ENCODE peak calls at places on chromosomes 16 and 17, in ten cellular contexts. N is spleen, Y is psoas muscle, T is breast epithelium, P is ovary, R is cardiac muscle cell, Q is heart left ventricle, B is HCT116, L is PC-9, V is brain microvascular endothelial cell. U is an unnamed sample.

GRCh38 chr17:78114831-78115723 is 13.5 kb downstream of the TMC6 start:
- DNase-seq in N (peak), Y (no peak), T (no peak), P (no peak), R (no peak), Q (peak), B (no peak), L (no peak), V (no peak), U (no peak)

GRCh38 chr16:64211306-64211705 is 910.6 kb downstream of the CDH11 start:
- DNase-seq in N (no peak), Y (no peak), T (no peak), P (no peak), R (peak), Q (no peak), B (no peak), L (no peak), V (no peak), U (peak)

GRCh38 chr16:2819179-2819938 is 2.3 kb downstream of the PRSS21 start:
- DNase-seq in N (peak), Y (no peak), T (no peak), P (no peak), R (no peak), Q (no peak), B (no peak), L (no peak), V (no peak), U (no peak)

GRCh38 chr17:73343168-73343634 is 31.4 kb upstream of the CDC42EP4 start:
- DNase-seq in N (no peak), Y (peak), T (peak), P (peak), R (peak), Q (peak), B (no peak), L (no peak), V (peak), U (peak)

GRCh38 chr16:5069048-5069447 is 2.6 kb upstream of the ALG1 start:
- DNase-seq in N (no peak), Y (no peak), T (no peak), P (no peak), R (no peak), Q (no peak), B (no peak), L (no peak), V (no peak), U (no peak)

GRCh38 chr17:79676796-79677195 is 53.9 kb upstream of the ENPP7 start:
- DNase-seq in N (no peak), Y (no peak), T (no peak), P (no peak), R (no peak), Q (no peak), B (no peak), L (no peak), V (no peak), U (no peak)

GRCh38 chr17:77163001-77163400 is 22.2 kb downstream of the SEC14L1 start:
- DNase-seq in N (no peak), Y (no peak), T (no peak), P (no peak), R (peak), Q (no peak), B (no peak), L (no peak), V (no peak), U (peak)

GRCh38 chr17:33753452-33753851 is 460.4 kb upstream of the ASIC2 start:
- DNase-seq in N (no peak), Y (no peak), T (no peak), P (no peak), R (no peak), Q (no peak), B (no peak), L (no peak), V (no peak), U (no peak)

GRCh38 chr16:28192811-28193529 is 18.8 kb downstream of the XPO6 start:
- DNase-seq in N (peak), Y (no peak), T (no peak), P (no peak), R (no peak), Q (no peak), B (no peak), L (no peak), V (no peak), U (no peak)

GRCh38 chr16:49274936-49275730 is 6.5 kb downstream of the CBLN1 start:
- DNase-seq in N (no peak), Y (no peak), T (no peak), P (no peak), R (no peak), Q (no peak), B (no peak), L (no peak), V (no peak), U (no peak)

GRCh38 chr17:73255671-73256181 is 6.0 kb downstream of the CPSF4L start:
- DNase-seq in N (peak), Y (peak), T (no peak), P (peak), R (peak), Q (no peak), B (peak), L (peak), V (peak), U (peak)

GRCh38 chr17:78381601-78382168 is 3.2 kb downstream of the PGS1 start:
- DNase-seq in N (no peak), Y (no peak), T (no peak), P (no peak), R (no peak), Q (no peak), B (no peak), L (no peak), V (no peak), U (peak)

GRCh38 chr16:83968483-83968865 is 430 bp downstream of the NECAB2 start:
- DNase-seq in N (no peak), Y (no peak), T (no peak), P (no peak), R (no peak), Q (no peak), B (no peak), L (no peak), V (no peak), U (no peak)

GRCh38 chr16:62167551-62167950 is 131.3 kb upstream of the CDH8 start:
- DNase-seq in N (no peak), Y (no peak), T (no peak), P (no peak), R (no peak), Q (no peak), B (no peak), L (no peak), V (no peak), U (no peak)

GRCh38 chr16:783404-784161 is 4.6 kb downstream of the RPUSD1 start:
- DNase-seq in N (no peak), Y (peak), T (no peak), P (peak), R (peak), Q (peak), B (no peak), L (no peak), V (no peak), U (no peak)

GRCh38 chr17:28097901-28098300 is 55.4 kb downstream of the NLK start:
- DNase-seq in N (no peak), Y (no peak), T (no peak), P (no peak), R (no peak), Q (no peak), B (no peak), L (no peak), V (no peak), U (no peak)

GRCh38 chr17:49509588-49509917 is 14.5 kb downstream of the NGFR start:
- DNase-seq in N (no peak), Y (no peak), T (no peak), P (no peak), R (no peak), Q (no peak), B (no peak), L (no peak), V (no peak), U (no peak)

GRCh38 chr17:1267471-1267947 is 2.7 kb upstream of the BHLHA9 start:
- DNase-seq in N (no peak), Y (no peak), T (peak), P (peak), R (peak), Q (no peak), B (no peak), L (no peak), V (no peak), U (no peak)

GRCh38 chr17:63785556-63785955 is 11.6 kb downstream of the DDX42 start:
- DNase-seq in N (no peak), Y (no peak), T (no peak), P (no peak), R (peak), Q (no peak), B (no peak), L (peak), V (no peak), U (peak)

GRCh38 chr16:88366032-88366703 is 16.6 kb upstream of the ZNF469 start:
- DNase-seq in N (no peak), Y (no peak), T (no peak), P (no peak), R (no peak), Q (no peak), B (no peak), L (no peak), V (no peak), U (no peak)

GRCh38 chr16:86994651-86995171 is 322.5 kb downstream of the C16orf95 start:
- DNase-seq in N (no peak), Y (no peak), T (no peak), P (no peak), R (peak), Q (peak), B (no peak), L (no peak), V (peak), U (peak)
- H3K4me3 ChIP-seq in N (no peak), Y (no peak), T (no peak), P (no peak), R (no peak), Q (no peak), B (no peak), L (no peak), V (peak), U (peak)

DNA sequence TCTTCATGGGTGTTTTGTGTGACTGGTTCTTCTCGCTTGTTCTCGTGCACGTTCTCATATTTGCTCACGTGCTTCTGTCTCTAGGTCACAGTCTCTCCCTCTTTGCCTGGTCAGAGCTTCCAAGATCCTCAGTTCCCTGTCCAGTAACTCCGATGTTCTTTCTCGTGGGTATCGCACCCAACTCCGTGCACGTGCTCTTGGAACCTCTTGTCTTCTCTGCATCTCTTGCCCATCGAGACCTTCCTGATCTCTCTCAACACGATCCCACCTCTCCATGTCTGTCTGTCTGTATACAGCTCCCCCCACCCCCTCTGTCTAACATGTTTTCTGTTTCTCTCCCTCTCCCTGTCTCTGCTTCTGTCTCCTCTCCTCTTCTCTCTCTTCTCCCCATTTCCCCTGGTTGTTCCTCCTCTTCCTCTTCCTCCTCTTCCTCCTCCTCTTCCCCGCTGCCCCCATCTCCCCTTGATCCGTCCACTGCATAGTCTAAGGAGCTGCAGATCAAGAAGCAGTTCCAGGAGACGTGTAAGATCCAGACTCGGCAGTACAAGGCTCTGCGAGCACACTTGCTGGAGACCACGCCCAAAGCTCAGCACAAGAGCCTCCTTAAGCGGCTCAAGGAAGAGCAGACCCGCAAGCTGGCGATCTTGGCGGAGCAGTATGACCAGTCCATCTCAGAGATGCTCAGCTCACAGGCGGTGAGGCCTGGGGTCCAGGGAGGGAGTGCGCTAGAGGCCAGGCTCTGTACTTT is 6.1 kb downstream of the HIRIP3 start:
- DNase-seq in N (peak), Y (no peak), T (no peak), P (no peak), R (no peak), Q (no peak), B (no peak), L (no peak), V (no peak), U (no peak)
- TF ChIP-seq CTCF in N (no peak), Y (no peak), T (no peak), P (no peak), R (no peak), Q (no peak), B (no peak), L (no peak), V (no peak), U (no peak)

DNA sequence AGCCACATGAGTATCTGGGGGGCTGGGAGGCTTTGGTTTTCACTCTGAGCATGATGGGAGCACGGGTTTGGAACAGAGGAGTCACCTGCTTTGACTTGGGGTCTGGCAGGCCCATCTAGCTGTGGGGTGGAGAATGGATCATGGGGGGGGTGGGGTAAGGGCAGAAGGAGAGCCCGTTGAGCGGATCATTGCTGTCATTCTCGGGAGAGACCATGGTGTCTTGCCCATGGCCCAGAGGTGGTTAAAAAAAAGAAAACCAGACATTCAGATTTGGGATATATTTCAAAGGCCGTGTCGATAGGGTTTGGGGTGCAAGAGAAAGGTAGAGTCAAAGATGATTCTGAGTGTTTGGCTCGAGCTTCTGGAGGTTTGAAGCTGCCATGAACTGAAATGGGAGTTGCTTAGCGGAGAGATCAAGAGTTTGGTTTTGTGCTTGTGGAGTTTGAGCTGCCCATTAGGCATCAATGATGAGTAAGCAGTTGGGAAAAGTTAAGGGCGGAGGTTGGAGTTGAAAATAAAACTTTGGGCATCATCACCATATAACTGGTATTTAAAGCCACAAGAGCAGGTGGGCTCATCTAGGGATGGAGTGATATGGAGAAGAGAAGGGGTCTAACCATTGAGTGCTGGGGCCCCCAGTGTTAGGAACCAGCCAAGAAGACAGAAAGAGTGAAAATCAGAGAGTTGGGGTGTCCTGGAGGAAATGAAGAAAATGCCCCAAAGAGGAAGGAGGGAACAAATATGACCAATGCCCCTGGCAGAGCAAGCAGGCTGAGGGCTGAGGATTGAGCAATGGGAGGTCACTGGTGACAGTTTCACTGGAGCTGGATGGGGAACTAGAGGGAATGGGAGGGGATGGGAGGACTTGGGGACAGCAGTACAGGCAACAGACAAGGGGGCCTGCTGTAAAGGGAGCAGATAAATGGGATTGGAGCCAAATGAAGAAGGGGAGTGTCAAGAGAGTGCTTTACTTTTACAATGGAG is 1.9 kb downstream of the NOD2 start:
- DNase-seq in N (no peak), Y (no peak), T (no peak), P (no peak), R (no peak), Q (peak), B (no peak), L (no peak), V (no peak), U (no peak)
- H3K4me3 ChIP-seq in N (no peak), Y (no peak), T (no peak), P (no peak), R (no peak), Q (no peak), B (no peak), L (no peak), V (no peak), U (no peak)

GRCh38 chr17:41215681-41216080 is 10.8 kb upstream of the KRTAP9-2 start:
- DNase-seq in N (no peak), Y (no peak), T (no peak), P (no peak), R (no peak), Q (no peak), B (no peak), L (no peak), V (no peak), U (no peak)

GRCh38 chr17:41212524-41213169 is 13.8 kb upstream of the KRTAP9-2 start:
- DNase-seq in N (no peak), Y (no peak), T (no peak), P (no peak), R (no peak), Q (no peak), B (no peak), L (no peak), V (no peak), U (no peak)

DNA sequence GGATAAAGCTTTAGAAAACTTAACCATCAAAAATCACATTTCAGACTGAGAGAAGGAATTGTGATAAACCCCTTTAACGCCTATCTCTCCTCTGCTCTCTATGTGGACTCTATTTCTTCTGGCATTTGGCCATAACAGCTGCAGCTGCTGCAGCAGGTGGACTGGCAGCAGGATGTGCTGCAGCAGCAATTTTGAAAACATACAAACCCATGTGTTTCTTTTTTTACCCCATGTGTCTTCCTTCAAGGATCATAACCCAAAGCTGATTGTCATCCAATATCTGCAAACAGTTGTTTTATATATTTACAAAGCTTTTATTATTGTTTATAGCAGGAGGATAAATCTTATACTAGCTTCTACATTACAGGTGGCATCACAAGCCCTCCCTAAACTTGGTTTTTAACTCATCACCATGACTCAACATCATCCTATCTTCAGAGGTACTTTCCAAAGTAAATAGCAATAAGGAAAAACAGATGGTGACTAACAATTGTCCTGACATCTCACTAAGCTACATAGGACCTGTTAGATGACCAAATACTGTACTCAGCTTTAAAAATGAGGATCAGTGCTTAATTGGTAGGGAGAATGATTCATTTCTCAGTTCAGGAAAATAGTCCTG is 14.5 kb upstream of the KRTAP9-2 start:
- DNase-seq in N (no peak), Y (no peak), T (no peak), P (no peak), R (no peak), Q (no peak), B (peak), L (peak), V (no peak), U (peak)
- TF ChIP-seq CTCF in N (no peak), Y (no peak), T (no peak), P (no peak), R (no peak), Q (no peak), B (no peak), L (no peak), V (no peak), U (no peak)

GRCh38 chr17:17982796-17983195 is 10.1 kb downstream of the DRC3 start:
- DNase-seq in N (no peak), Y (no peak), T (no peak), P (no peak), R (no peak), Q (no peak), B (no peak), L (no peak), V (no peak), U (no peak)

GRCh38 chr17:17983376-17983775 is 10.7 kb downstream of the DRC3 start:
- DNase-seq in N (no peak), Y (no peak), T (peak), P (no peak), R (no peak), Q (no peak), B (no peak), L (no peak), V (no peak), U (no peak)

GRCh38 chr17:17985153-17985552 is 12.5 kb downstream of the DRC3 start:
- DNase-seq in N (no peak), Y (no peak), T (no peak), P (no peak), R (no peak), Q (no peak), B (no peak), L (no peak), V (no peak), U (no peak)

GRCh38 chr17:17985555-17985954 is 12.9 kb downstream of the DRC3 start:
- DNase-seq in N (no peak), Y (no peak), T (no peak), P (no peak), R (peak), Q (no peak), B (no peak), L (no peak), V (no peak), U (no peak)

DNA sequence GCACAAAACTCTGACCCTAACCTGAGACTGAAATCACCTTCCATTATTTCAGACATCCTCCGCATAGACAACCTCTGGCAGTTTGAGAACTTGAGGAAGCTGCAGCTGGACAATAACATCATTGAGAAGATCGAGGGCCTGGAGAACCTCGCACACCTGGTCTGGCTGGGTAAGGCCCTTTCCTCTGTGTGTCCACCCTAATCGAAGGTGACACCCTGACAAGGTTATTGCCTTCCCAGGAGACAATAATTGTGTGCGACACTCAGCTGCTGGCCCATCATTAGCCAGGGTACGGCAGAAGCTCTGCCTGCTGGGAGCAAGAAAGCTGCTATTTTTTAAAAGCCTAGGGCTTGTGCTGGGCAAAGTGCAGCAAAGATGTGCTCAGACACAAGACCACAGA is 11.1 kb downstream of the DRC3 start:
- DNase-seq in N (no peak), Y (no peak), T (no peak), P (no peak), R (no peak), Q (no peak), B (no peak), L (no peak), V (no peak), U (no peak)
- H3K4me3 ChIP-seq in N (no peak), Y (no peak), T (no peak), P (no peak), R (no peak), Q (no peak), B (no peak), L (no peak), V (no peak), U (no peak)